ENCODE peak calls at places on chromosomes 11 and 22, in five cellular contexts. One of them, this sample, is unnamed.

GRCh38 chr22:34781676-34782075 is 284.3 kb upstream of the ISX start:
- DNase-seq in PC-9: no peak
- DNase-seq in thoracic aorta: no peak
- DNase-seq in small intestine: no peak
- DNase-seq in mucosa of descending colon: no peak
- DNase-seq in this sample: no peak

GRCh38 chr11:37666960-37667359 is 1068.9 kb upstream of the RAG2 start:
- DNase-seq in small intestine: no peak
- DNase-seq in thoracic aorta: no peak
- DNase-seq in PC-9: no peak
- DNase-seq in mucosa of descending colon: no peak
- DNase-seq in this sample: no peak

GRCh38 chr22:30308518-30309230 is 18.1 kb downstream of the TBC1D10A start:
- DNase-seq in mucosa of descending colon: no peak
- DNase-seq in small intestine: no peak
- DNase-seq in thoracic aorta: no peak
- DNase-seq in PC-9: no peak
- DNase-seq in this sample: no peak

GRCh38 chr11:122780296-122780949 is 57.9 kb upstream of the CRTAM start:
- DNase-seq in small intestine: no peak
- DNase-seq in mucosa of descending colon: no peak
- DNase-seq in thoracic aorta: no peak
- DNase-seq in PC-9: no peak
- DNase-seq in this sample: no peak

GRCh38 chr11:14075118-14075601 is 112.6 kb downstream of the SPON1 start:
- DNase-seq in small intestine: peak; percentile 59
- DNase-seq in thoracic aorta: no peak
- DNase-seq in mucosa of descending colon: no peak
- DNase-seq in PC-9: peak; percentile 47
- DNase-seq in this sample: no peak

GRCh38 chr22:50087646-50088045 is 2.2 kb upstream of the MOV10L1 start:
- DNase-seq in small intestine: no peak
- DNase-seq in thoracic aorta: no peak
- DNase-seq in PC-9: no peak
- DNase-seq in mucosa of descending colon: no peak
- DNase-seq in this sample: no peak

GRCh38 chr11:75429641-75429901 is 3.4 kb downstream of the KLHL35 start:
- DNase-seq in thoracic aorta: no peak
- DNase-seq in PC-9: no peak
- DNase-seq in small intestine: no peak
- DNase-seq in mucosa of descending colon: no peak
- DNase-seq in this sample: no peak

GRCh38 chr11:20099527-20099926 is 60.7 kb downstream of the DBX1 start:
- DNase-seq in small intestine: no peak
- DNase-seq in PC-9: no peak
- DNase-seq in thoracic aorta: no peak
- DNase-seq in mucosa of descending colon: no peak
- DNase-seq in this sample: no peak

GRCh38 chr11:91163619-91164451 is 941.0 kb upstream of the CHORDC1 start:
- DNase-seq in PC-9: no peak
- DNase-seq in thoracic aorta: no peak
- DNase-seq in small intestine: no peak
- DNase-seq in mucosa of descending colon: no peak
- DNase-seq in this sample: no peak

GRCh38 chr11:73053964-73054363 is 88.2 kb downstream of the FCHSD2 start:
- DNase-seq in thoracic aorta: no peak
- DNase-seq in mucosa of descending colon: no peak
- DNase-seq in small intestine: no peak
- DNase-seq in PC-9: no peak
- DNase-seq in this sample: no peak

GRCh38 chr22:33957086-33957485 is 36.8 kb upstream of the LARGE1 start:
- DNase-seq in PC-9: no peak
- DNase-seq in mucosa of descending colon: no peak
- DNase-seq in small intestine: no peak
- DNase-seq in thoracic aorta: no peak
- DNase-seq in this sample: no peak

GRCh38 chr11:103877221-103877620 is 159.2 kb upstream of the DDI1 start:
- DNase-seq in mucosa of descending colon: no peak
- DNase-seq in thoracic aorta: no peak
- DNase-seq in PC-9: no peak
- DNase-seq in small intestine: no peak
- DNase-seq in this sample: no peak

GRCh38 chr11:62324738-62325556 is 12.3 kb upstream of the ASRGL1 start:
- DNase-seq in thoracic aorta: no peak
- DNase-seq in mucosa of descending colon: no peak
- DNase-seq in small intestine: peak; percentile 37
- DNase-seq in PC-9: no peak
- DNase-seq in this sample: no peak

GRCh38 chr22:23652711-23653110 is 20.6 kb upstream of the DRICH1 start:
- DNase-seq in mucosa of descending colon: no peak
- DNase-seq in PC-9: no peak
- DNase-seq in small intestine: no peak
- DNase-seq in thoracic aorta: no peak
- DNase-seq in this sample: no peak

GRCh38 chr22:31106001-31106571 is 1.3 kb downstream of the SELENOM start:
- DNase-seq in small intestine: no peak
- DNase-seq in thoracic aorta: no peak
- DNase-seq in mucosa of descending colon: no peak
- DNase-seq in PC-9: peak; percentile 32
- DNase-seq in this sample: no peak

GRCh38 chr11:35245786-35246185 is 106.8 kb downstream of the CD44 start:
- DNase-seq in thoracic aorta: no peak
- DNase-seq in small intestine: no peak
- DNase-seq in mucosa of descending colon: no peak
- DNase-seq in PC-9: no peak
- DNase-seq in this sample: no peak

GRCh38 chr22:47607486-47607885 is 845.0 kb downstream of the TBC1D22A start:
- DNase-seq in PC-9: no peak
- DNase-seq in mucosa of descending colon: no peak
- DNase-seq in small intestine: no peak
- DNase-seq in thoracic aorta: no peak
- DNase-seq in this sample: no peak

GRCh38 chr11:116366980-116367640 is 405.7 kb downstream of the BUD13 start:
- DNase-seq in thoracic aorta: no peak
- DNase-seq in mucosa of descending colon: no peak
- DNase-seq in PC-9: peak; percentile 44
- DNase-seq in small intestine: no peak
- DNase-seq in this sample: no peak

GRCh38 chr22:22812031-22812905 is 75.3 kb upstream of the IGLL5 start:
- DNase-seq in PC-9: no peak
- DNase-seq in thoracic aorta: no peak
- DNase-seq in mucosa of descending colon: no peak
- DNase-seq in small intestine: no peak
- DNase-seq in this sample: no peak

GRCh38 chr11:12599408-12600143 is 74.6 kb upstream of the TEAD1 start:
- DNase-seq in small intestine: peak; percentile 25
- DNase-seq in thoracic aorta: no peak
- DNase-seq in PC-9: no peak
- DNase-seq in mucosa of descending colon: peak; percentile 62
- DNase-seq in this sample: no peak

GRCh38 chr11:47172740-47173139 is 3.9 kb downstream of the ARFGAP2 start:
- DNase-seq in mucosa of descending colon: no peak
- DNase-seq in PC-9: no peak
- DNase-seq in small intestine: no peak
- DNase-seq in thoracic aorta: no peak
- DNase-seq in this sample: no peak

GRCh38 chr11:114595571-114595970 is at the start of gene NXPE4:
- DNase-seq in PC-9: no peak
- DNase-seq in thoracic aorta: no peak
- DNase-seq in small intestine: no peak
- DNase-seq in mucosa of descending colon: peak; percentile 71
- DNase-seq in this sample: no peak

GRCh38 chr11:69914286-69915150 is 95.3 kb upstream of the FGF3 start:
- DNase-seq in PC-9: peak; percentile 98
- DNase-seq in small intestine: no peak
- DNase-seq in mucosa of descending colon: no peak
- DNase-seq in thoracic aorta: no peak
- DNase-seq in this sample: no peak

GRCh38 chr22:37808294-37808657 is 542 bp downstream of the GCAT start:
- DNase-seq in PC-9: no peak
- DNase-seq in mucosa of descending colon: no peak
- DNase-seq in thoracic aorta: no peak
- DNase-seq in small intestine: no peak
- DNase-seq in this sample: no peak

GRCh38 chr22:43163241-43163795 is 12.0 kb downstream of the TSPO start:
- DNase-seq in small intestine: no peak
- DNase-seq in mucosa of descending colon: no peak
- DNase-seq in thoracic aorta: no peak
- DNase-seq in PC-9: peak; percentile 32
- DNase-seq in this sample: no peak

GRCh38 chr22:26610983-26611382 is 6.8 kb downstream of the CRYBB1 start:
- DNase-seq in thoracic aorta: no peak
- DNase-seq in PC-9: no peak
- DNase-seq in mucosa of descending colon: no peak
- DNase-seq in small intestine: no peak
- DNase-seq in this sample: no peak

GRCh38 chr11:122230387-122230760 is 114.4 kb upstream of the BLID start:
- DNase-seq in PC-9: no peak
- DNase-seq in mucosa of descending colon: no peak
- DNase-seq in thoracic aorta: no peak
- DNase-seq in small intestine: no peak
- DNase-seq in this sample: no peak

GRCh38 chr11:132300283-132300682 is 929.9 kb downstream of the NTM start:
- DNase-seq in small intestine: no peak
- DNase-seq in PC-9: no peak
- DNase-seq in mucosa of descending colon: no peak
- DNase-seq in thoracic aorta: no peak
- DNase-seq in this sample: no peak

GRCh38 chr11:96179905-96180304 is 163.1 kb downstream of the MAML2 start:
- DNase-seq in thoracic aorta: no peak
- DNase-seq in mucosa of descending colon: no peak
- DNase-seq in PC-9: no peak
- DNase-seq in small intestine: no peak
- DNase-seq in this sample: no peak

GRCh38 chr22:30262917-30263741 is 3.5 kb downstream of the OSM start:
- DNase-seq in mucosa of descending colon: peak; percentile 87
- DNase-seq in thoracic aorta: no peak
- DNase-seq in small intestine: peak; percentile 50
- DNase-seq in PC-9: no peak
- DNase-seq in this sample: no peak

GRCh38 chr11:110093407-110094297 is 460 bp downstream of the ZC3H12C start:
- DNase-seq in mucosa of descending colon: peak; percentile 66
- DNase-seq in thoracic aorta: no peak
- DNase-seq in small intestine: peak; percentile 51
- DNase-seq in PC-9: peak; percentile 48
- DNase-seq in this sample: no peak

DNA sequence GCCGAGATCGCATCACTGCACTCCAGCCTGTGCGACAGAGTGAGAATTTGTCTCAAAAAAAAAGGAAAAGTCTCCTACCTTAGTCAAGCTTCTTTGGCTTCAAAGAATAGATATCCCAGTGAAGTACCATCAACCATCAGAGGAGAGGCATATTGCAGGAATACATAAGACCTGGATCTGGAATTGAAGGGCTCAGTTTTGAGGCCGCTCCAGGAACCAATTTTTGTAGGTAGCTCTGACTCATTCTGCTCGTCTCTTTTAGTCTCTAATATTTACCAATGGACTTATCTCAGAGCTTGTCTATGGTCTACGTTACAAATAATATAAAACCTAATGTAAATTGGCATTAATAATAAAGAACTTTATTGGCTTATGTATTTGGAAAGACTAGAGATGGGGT is 8.2 kb upstream of the CCDC15 start:
- DNase-seq in mucosa of descending colon: no peak
- DNase-seq in thoracic aorta: no peak
- DNase-seq in small intestine: no peak
- DNase-seq in PC-9: no peak
- DNase-seq in this sample: no peak
- H3K36me3 ChIP-seq in mucosa of descending colon: no peaks in the 10 kb centered on the region
- H3K36me3 ChIP-seq in thoracic aorta: no peaks in the 10 kb centered on the region
- H3K36me3 ChIP-seq in small intestine: no peaks in the 10 kb centered on the region
- H3K36me3 ChIP-seq in PC-9: no peaks in the 10 kb centered on the region
- H3K36me3 ChIP-seq in this sample: no peaks in the 10 kb centered on the region

DNA sequence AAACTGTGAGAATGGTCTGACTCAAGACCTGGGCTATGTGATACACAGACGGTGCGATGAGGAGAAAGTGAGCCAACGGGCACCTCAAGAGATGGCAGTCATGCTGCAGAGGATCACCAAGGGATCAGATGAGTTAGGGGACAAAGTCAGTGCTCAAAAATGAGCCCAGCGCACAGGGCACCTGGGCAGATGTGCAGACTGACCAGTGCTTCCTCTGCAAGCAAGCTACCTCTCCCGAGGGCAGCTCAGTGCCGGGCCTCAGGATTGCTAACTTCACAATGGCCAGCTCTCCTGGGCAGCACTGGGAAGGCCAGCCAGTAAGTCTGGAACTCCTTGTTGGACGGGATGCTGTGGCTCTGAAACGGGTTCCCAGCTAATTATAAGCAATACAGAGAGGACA is 15.3 kb downstream of the HDHD5 start:
- DNase-seq in mucosa of descending colon: no peak
- DNase-seq in PC-9: no peak
- DNase-seq in thoracic aorta: no peak
- DNase-seq in small intestine: no peak
- DNase-seq in this sample: no peak
- H3K36me3 ChIP-seq in mucosa of descending colon: no peaks in the 10 kb centered on the region
- H3K36me3 ChIP-seq in PC-9: no peaks in the 10 kb centered on the region
- H3K36me3 ChIP-seq in thoracic aorta: peaks cover 43% of the 10 kb centered on the region
- H3K36me3 ChIP-seq in small intestine: peaks cover 18% of the 10 kb centered on the region
- H3K36me3 ChIP-seq in this sample: peaks cover 11% of the 10 kb centered on the region

GRCh38 chr22:45763236-45763624 is 91.6 kb downstream of the ATXN10 start:
- DNase-seq in thoracic aorta: no peak
- DNase-seq in mucosa of descending colon: no peak
- DNase-seq in PC-9: no peak
- DNase-seq in small intestine: no peak
- DNase-seq in this sample: no peak
- H3K36me3 ChIP-seq in thoracic aorta: no peaks in the 10 kb centered on the region
- H3K36me3 ChIP-seq in mucosa of descending colon: no peaks in the 10 kb centered on the region
- H3K36me3 ChIP-seq in PC-9: peaks cover 36% of the 10 kb centered on the region
- H3K36me3 ChIP-seq in small intestine: no peaks in the 10 kb centered on the region
- H3K36me3 ChIP-seq in this sample: peaks cover 22% of the 10 kb centered on the region

DNA sequence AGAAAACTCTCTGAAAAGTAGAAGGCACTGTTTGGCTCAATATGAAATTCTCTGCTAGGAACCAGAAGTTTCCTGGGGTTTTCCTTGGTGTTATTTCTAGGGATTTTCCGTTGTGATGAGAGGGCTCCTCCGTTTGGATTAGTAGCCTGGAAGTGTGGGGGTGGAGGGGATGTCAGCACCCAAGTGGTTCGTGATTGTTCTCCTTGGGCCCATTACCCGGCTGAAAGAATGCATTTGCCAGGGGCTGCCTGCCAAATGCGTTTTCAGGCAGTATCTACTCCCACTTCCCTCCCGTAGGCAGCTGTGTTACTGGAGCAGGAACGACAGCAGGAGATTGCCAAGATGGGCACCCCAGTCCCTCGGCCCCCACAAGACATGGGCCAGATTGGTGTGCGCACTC is 4.4 kb downstream of the SF3B2 start:
- DNase-seq in PC-9: no peak
- DNase-seq in thoracic aorta: no peak
- DNase-seq in mucosa of descending colon: no peak
- DNase-seq in small intestine: no peak
- DNase-seq in this sample: no peak
- H3K36me3 ChIP-seq in PC-9: peaks cover 66% of the 10 kb centered on the region
- H3K36me3 ChIP-seq in thoracic aorta: peaks cover 71% of the 10 kb centered on the region
- H3K36me3 ChIP-seq in mucosa of descending colon: peaks cover 42% of the 10 kb centered on the region
- H3K36me3 ChIP-seq in small intestine: peaks cover 28% of the 10 kb centered on the region
- H3K36me3 ChIP-seq in this sample: peaks cover 85% of the 10 kb centered on the region

This sample was measured in esophagus squamous epithelium.